ENCODE peak calls at places on chromosomes 2 and 18, in six cellular contexts. A is CD4-positive, alpha-beta memory T cell; Q is SK-N-SH; O is caudate nucleus; H is right cardiac atrium; I is fibroblast of lung. T is an unnamed sample.

GRCh38 chr18:13394794-13395193 is 176.2 kb downstream of the LDLRAD4 start:
- DNase-seq in A (no peak), Q (no peak), O (no peak), H (no peak), I (no peak), T (no peak)

GRCh38 chr2:46492301-46492700 is 12.9 kb downstream of the TMEM247 start:
- DNase-seq in A (no peak), Q (no peak), O (no peak), H (no peak), I (no peak), T (no peak)

GRCh38 chr2:46539327-46540276 is 60.2 kb downstream of the TMEM247 start:
- DNase-seq in A (no peak), Q (peak), O (no peak), H (no peak), I (no peak), T (no peak)

GRCh38 chr2:3102915-3103569 is 274.6 kb downstream of the EIPR1 start:
- DNase-seq in A (no peak), Q (no peak), O (no peak), H (no peak), I (no peak), T (no peak)

GRCh38 chr2:195119231-195119630 is 537.8 kb upstream of the SLC39A10 start:
- DNase-seq in A (no peak), Q (no peak), O (no peak), H (no peak), I (no peak), T (no peak)

GRCh38 chr2:164739966-164740365 is 101.7 kb downstream of the COBLL1 start:
- DNase-seq in A (no peak), Q (no peak), O (no peak), H (no peak), I (peak), T (no peak)

GRCh38 chr2:176560296-176560695 is 291.1 kb downstream of the MTX2 start:
- DNase-seq in A (no peak), Q (no peak), O (no peak), H (no peak), I (no peak), T (no peak)

GRCh38 chr18:28905509-28905908 is 728.6 kb upstream of the CDH2 start:
- DNase-seq in A (no peak), Q (no peak), O (no peak), H (no peak), I (no peak), T (no peak)

GRCh38 chr2:184041077-184041476 is 557.3 kb upstream of the ZNF804A start:
- DNase-seq in A (no peak), Q (no peak), O (no peak), H (no peak), I (peak), T (no peak)

GRCh38 chr18:57915241-57915640 is 112.1 kb upstream of the ATP8B1 start:
- DNase-seq in A (no peak), Q (no peak), O (no peak), H (no peak), I (peak), T (no peak)

GRCh38 chr2:28567076-28567471 is 71.2 kb downstream of the PLB1 start:
- DNase-seq in A (no peak), Q (peak), O (peak), H (no peak), I (no peak), T (no peak)

GRCh38 chr2:43018179-43019024 is 208.0 kb downstream of the ZFP36L2 start:
- DNase-seq in A (no peak), Q (no peak), O (no peak), H (peak), I (peak), T (peak)

GRCh38 chr18:28767781-28768211 is 590.9 kb upstream of the CDH2 start:
- DNase-seq in A (no peak), Q (no peak), O (no peak), H (no peak), I (peak), T (no peak)

GRCh38 chr2:202479090-202479489 is 103.0 kb downstream of the BMPR2 start:
- DNase-seq in A (no peak), Q (no peak), O (no peak), H (no peak), I (no peak), T (no peak)

GRCh38 chr18:73462092-73462491 is 594.3 kb upstream of the NETO1 start:
- DNase-seq in A (no peak), Q (no peak), O (no peak), H (no peak), I (peak), T (no peak)

GRCh38 chr2:207160115-207160514 is 5.6 kb downstream of the KLF7 start:
- DNase-seq in A (no peak), Q (no peak), O (no peak), H (no peak), I (peak), T (no peak)

GRCh38 chr2:149612122-149612521 is 24.5 kb upstream of the MMADHC start:
- DNase-seq in A (no peak), Q (no peak), O (no peak), H (peak), I (peak), T (no peak)

GRCh38 chr2:237193436-237193835 is 107.7 kb downstream of the COPS8 start:
- DNase-seq in A (no peak), Q (no peak), O (no peak), H (no peak), I (no peak), T (no peak)

GRCh38 chr2:64482243-64482642 is 28.3 kb downstream of the LGALSL start:
- DNase-seq in A (no peak), Q (no peak), O (no peak), H (no peak), I (no peak), T (no peak)

GRCh38 chr2:19772981-19773380 is 128.8 kb downstream of the TTC32 start:
- DNase-seq in A (no peak), Q (no peak), O (no peak), H (no peak), I (no peak), T (no peak)

GRCh38 chr2:28009732-28010131 is 119.2 kb downstream of the BABAM2 start:
- DNase-seq in A (no peak), Q (peak), O (no peak), H (peak), I (peak), T (peak)

GRCh38 chr18:57921708-57922107 is 118.6 kb upstream of the ATP8B1 start:
- DNase-seq in A (no peak), Q (no peak), O (no peak), H (no peak), I (peak), T (no peak)

GRCh38 chr2:170170281-170171035 is 7.5 kb upstream of the MYO3B start:
- DNase-seq in A (no peak), Q (no peak), O (no peak), H (no peak), I (no peak), T (no peak)

GRCh38 chr2:31523871-31524492 is 56.8 kb downstream of the SRD5A2 start:
- DNase-seq in A (peak), Q (peak), O (no peak), H (no peak), I (peak), T (no peak)

GRCh38 chr2:16322308-16323130 is 343.1 kb downstream of the CYRIA start:
- DNase-seq in A (no peak), Q (peak), O (no peak), H (no peak), I (no peak), T (no peak)

DNA sequence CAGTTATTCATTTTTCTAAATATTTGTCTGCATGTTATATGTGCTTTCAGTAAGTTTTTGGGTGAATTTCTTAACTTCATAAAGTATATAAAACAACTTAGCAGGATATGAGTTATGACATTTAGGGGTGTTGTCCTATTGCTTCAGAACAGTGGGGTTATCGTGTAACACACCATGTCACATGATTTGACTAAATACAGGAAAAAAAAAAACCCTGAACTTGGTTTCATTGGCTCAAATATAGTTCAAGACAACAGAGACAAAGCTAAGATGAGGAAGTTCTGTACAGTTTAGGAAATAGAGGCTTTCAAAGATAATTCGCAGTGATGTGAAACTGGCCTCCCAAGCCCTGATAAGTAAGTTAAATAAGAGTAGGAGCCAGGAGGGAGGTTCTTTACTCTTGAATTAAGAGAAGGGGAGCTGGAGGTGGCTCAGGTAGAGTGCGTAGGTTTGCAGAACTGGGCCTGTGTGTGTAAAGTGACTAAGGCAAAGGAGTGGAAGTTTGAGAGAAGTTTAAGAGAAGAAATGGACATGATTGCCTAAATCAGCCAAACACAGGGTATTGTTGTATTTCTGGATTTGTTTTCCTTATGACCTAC is 53.9 kb downstream of the LIMS1 start:
- DNase-seq in A (no peak), Q (no peak), O (no peak), H (no peak), I (no peak), T (no peak)
- H3K27ac ChIP-seq in A (no peak), Q (peak), O (peak), H (peak), I (no peak), T (peak)

DNA sequence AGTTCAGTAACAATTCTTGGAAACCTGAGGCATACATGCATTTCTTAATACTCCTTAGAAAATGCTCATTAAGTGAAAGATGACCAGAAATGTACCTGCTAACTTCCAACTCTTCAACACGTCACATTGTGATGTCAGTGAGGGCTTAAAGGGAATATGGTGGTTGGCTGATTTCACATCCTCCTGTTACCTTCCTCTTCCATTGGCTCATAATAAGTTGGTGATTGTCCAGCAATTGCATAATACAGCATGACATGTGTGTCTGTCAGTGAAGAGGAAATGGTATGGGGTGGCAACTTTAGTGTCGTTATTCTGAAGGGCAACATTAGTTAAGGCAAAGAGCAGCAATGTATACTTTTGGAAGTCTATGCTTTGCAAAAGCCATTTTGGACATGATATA is 26.0 kb downstream of the PLEK start:
- DNase-seq in A (no peak), Q (no peak), O (no peak), H (no peak), I (no peak), T (no peak)
- H3K27ac ChIP-seq in A (no peak), Q (no peak), O (peak), H (no peak), I (no peak), T (no peak)

DNA sequence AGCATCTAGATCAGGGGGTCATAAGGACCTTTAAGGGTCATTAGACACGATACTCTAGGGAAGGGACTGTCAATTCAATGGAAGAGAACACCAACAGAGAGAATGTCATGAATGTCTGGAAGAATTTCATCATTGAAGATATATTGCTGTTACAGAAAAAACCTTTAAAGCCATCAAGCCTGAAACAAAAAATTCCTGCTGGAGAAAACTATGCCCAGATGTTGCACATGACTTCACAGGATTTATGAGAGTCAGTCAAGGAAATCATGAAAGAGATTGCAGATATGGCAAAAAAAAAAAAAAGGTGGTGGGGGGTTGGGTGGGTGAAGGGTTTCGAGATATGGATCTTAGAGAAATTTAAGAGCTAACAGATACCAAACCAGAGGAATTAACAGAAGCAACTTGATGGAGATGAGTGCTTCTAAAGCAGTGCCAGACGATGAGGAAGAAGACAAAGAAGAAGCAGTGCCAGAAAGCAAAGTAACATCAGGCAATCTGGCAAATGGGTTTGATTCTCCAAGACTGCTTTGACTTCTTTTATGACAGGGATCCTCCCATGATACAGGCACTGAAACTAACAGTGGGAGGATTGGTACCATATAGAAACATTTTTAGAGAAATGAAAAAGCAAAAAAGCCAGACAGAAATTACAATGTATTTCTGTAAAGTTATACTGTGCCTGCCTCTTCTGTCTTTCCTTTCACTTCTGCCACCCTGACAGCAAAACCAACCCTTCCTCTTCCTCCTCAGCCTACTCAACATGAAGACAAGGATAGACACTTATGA is 28.5 kb downstream of the MAP4K3 start:
- DNase-seq in A (no peak), Q (no peak), O (no peak), H (no peak), I (no peak), T (no peak)
- H3K27ac ChIP-seq in A (no peak), Q (no peak), O (no peak), H (no peak), I (no peak), T (peak)

DNA sequence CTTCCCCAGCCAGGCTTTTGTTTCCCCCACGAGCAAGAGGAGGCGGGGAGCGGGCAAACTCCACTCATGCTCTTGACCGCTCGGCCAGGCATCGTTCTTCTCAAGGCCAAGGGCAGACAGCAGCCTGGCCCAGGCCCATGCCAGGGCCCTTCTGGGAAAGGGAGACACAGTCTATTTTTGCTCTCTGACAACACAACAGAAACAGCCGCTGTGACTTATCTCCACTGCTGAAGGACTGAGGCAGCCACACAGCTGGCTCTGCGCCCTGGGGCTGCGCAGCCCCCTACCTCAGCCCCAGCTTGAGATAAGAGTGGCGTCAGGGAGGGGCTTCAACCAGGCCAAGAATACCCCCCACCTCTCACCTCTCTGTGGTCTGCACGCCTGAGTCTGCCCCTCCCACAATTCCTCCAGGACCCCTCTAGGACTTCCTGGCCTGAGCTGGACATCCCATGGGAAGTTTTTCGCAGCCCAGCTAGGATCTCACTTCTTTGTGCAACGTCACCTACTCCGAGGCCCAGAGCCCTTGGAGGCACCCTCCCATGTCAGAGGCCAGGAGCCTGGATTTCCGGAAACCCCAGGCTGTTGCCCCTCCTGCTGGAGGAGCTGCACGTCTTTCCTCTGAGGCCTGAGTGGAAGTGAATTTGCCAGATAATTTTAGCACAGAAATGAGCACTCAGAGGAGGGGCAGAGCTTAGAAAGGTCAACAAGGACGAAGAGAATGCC is 118.9 kb upstream of the OTOS start:
- DNase-seq in A (no peak), Q (peak), O (no peak), H (peak), I (no peak), T (peak)
- H3K27ac ChIP-seq in A (no peak), Q (no peak), O (no peak), H (peak), I (no peak), T (peak)

DNA sequence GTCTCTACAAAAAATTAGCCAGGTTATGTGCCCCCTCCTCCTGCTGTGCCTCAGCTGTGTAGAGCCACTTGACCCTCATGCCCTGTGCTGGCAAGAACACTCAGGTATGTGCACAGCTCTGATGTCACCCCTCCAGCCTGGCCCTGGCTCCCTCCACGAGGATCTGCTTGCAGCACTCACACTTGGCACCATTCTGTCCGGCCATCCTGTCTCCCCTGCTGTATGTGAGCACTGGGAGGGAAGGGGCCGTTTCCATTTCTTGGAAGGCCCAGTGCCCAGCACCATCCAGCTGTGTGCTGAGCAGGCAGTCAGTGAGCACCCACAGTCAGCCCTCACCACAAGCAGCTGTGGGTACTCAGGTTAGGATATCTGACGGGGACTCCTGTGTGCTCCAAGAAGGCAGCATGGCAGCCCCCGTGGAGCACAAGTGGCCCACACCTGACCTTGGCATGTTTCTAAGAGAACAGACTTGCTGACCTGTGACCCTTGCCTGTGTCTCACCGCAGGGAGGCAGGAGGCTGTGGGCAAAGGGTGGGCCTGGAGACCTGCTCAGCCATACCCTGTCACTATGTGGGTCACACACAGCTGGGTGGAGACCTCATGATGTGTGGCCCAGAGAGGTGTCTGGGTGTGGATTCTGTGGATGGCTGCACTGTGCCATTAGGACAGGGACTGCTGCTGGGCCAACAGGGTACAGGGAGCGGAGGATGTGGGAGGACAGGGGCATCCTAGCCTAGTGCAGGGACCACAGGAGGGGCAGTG is 31.5 kb downstream of the USP34 start:
- DNase-seq in A (no peak), Q (no peak), O (no peak), H (peak), I (no peak), T (peak)
- H3K27ac ChIP-seq in A (no peak), Q (no peak), O (no peak), H (no peak), I (no peak), T (peak)

GRCh38 chr2:213101686-213102460 is 49.5 kb downstream of the IKZF2 start:
- DNase-seq in A (no peak), Q (no peak), O (no peak), H (no peak), I (no peak), T (no peak)
- H3K27ac ChIP-seq in A (peak), Q (no peak), O (no peak), H (no peak), I (no peak), T (peak)

GRCh38 chr18:8116346-8117007 is 492.8 kb upstream of the RAB12 start:
- DNase-seq in A (no peak), Q (no peak), O (no peak), H (no peak), I (peak), T (no peak)
- H3K27ac ChIP-seq in A (no peak), Q (no peak), O (no peak), H (no peak), I (peak), T (no peak)

DNA sequence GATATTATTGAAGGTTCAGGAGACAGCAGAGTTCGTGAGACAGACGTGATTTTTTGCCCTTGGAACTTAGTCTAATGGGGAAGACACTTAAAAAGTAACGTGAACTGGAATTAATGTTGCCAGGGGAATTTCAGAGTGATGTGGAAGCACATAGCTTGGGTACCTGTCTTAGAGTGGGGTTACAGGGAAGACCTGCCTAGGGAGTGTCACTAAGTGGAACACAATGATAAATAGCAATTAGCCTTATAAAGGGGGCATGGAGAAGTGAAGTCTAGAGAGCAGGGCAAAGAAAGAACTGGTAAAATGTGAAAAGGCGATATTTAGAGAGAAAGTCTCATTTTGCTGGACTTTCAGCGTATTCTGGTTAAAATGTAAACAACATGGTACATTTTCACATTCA is 306.0 kb upstream of the TCF4 start:
- DNase-seq in A (no peak), Q (no peak), O (no peak), H (no peak), I (no peak), T (no peak)
- H3K27ac ChIP-seq in A (no peak), Q (no peak), O (no peak), H (no peak), I (no peak), T (no peak)